ENCODE peak calls at places on chromosome 3, in seven cellular contexts. Y is GM23248, J is Karpas-422, M is astrocyte, R is colonic mucosa, U is endothelial cell of umbilical vein, I is IMR-90. D is an unnamed sample. For H3K36me3, the result is how much of the 10 kb centered on the place peaks cover.

GRCh38 chr3:19531426-19531825 is 383.1 kb downstream of the KCNH8 start:
- DNase-seq in R (no peak), I (no peak), Y (no peak), M (no peak), U (no peak), J (no peak), D (no peak)

GRCh38 chr3:15324335-15324734 is 8.1 kb downstream of the SH3BP5 start:
- DNase-seq in I (no peak), Y (peak), M (peak), U (no peak), R (no peak), J (no peak), D (peak)

GRCh38 chr3:167705840-167706239 is 28.9 kb downstream of the PDCD10 start:
- DNase-seq in I (peak), J (no peak), U (peak), Y (peak), M (peak), R (no peak), D (no peak)

GRCh38 chr3:13133011-13133410 is 59.8 kb upstream of the IQSEC1 start:
- DNase-seq in J (no peak), U (no peak), R (no peak), I (no peak), M (no peak), Y (no peak), D (no peak)

GRCh38 chr3:79032686-79033318 is 735.0 kb downstream of the ROBO1 start:
- DNase-seq in J (peak), M (peak), I (peak), Y (peak), R (no peak), U (peak), D (peak)

GRCh38 chr3:129230311-129231019 is 18.9 kb upstream of the COPG1 start:
- DNase-seq in J (no peak), I (peak), Y (peak), M (peak), R (no peak), U (peak), D (peak)

GRCh38 chr3:172517859-172518466 is 5.3 kb downstream of the TNFSF10 start:
- DNase-seq in R (no peak), I (no peak), U (no peak), M (no peak), Y (peak), J (no peak), D (no peak)

GRCh38 chr3:79019137-79019923 is 748.5 kb downstream of the ROBO1 start:
- DNase-seq in J (no peak), Y (peak), I (peak), M (peak), U (peak), R (peak), D (peak)

GRCh38 chr3:129182390-129183180 is 1.1 kb downstream of the CNBP start:
- DNase-seq in R (no peak), M (peak), Y (peak), I (peak), J (peak), U (peak), D (peak)

GRCh38 chr3:159260049-159260662 is 458.3 kb downstream of the MFSD1 start:
- DNase-seq in Y (peak), M (peak), U (peak), R (peak), I (peak), J (peak), D (peak)

GRCh38 chr3:125008766-125009165 is 47.0 kb downstream of the HEG1 start:
- DNase-seq in Y (no peak), I (no peak), R (no peak), M (no peak), U (no peak), J (no peak), D (no peak)

GRCh38 chr3:193704431-193704830 is 111.4 kb downstream of the OPA1 start:
- DNase-seq in I (no peak), J (no peak), U (no peak), M (no peak), R (no peak), Y (no peak), D (no peak)

GRCh38 chr3:57064615-57065014 is 4.2 kb downstream of the SPATA12 start:
- DNase-seq in I (no peak), Y (no peak), U (no peak), J (no peak), M (no peak), R (no peak), D (no peak)

GRCh38 chr3:34207826-34208225 is 409.4 kb downstream of the PDCD6IP start:
- DNase-seq in M (peak), U (peak), Y (no peak), R (no peak), I (no peak), J (no peak), D (peak)

GRCh38 chr3:25040739-25041138 is 387.3 kb upstream of the RARB start:
- DNase-seq in I (no peak), M (peak), R (no peak), U (no peak), J (no peak), Y (peak), D (peak)

GRCh38 chr3:119295816-119296484 is 1.8 kb downstream of the ARHGAP31 start:
- DNase-seq in M (peak), R (no peak), J (no peak), I (no peak), U (peak), Y (peak), D (peak)

GRCh38 chr3:112958749-112959560 is 15.9 kb downstream of the CD200R1 start:
- DNase-seq in U (no peak), J (no peak), I (no peak), R (no peak), M (no peak), Y (no peak), D (no peak)

GRCh38 chr3:52839268-52839575 is 4.4 kb upstream of the MUSTN1 start:
- DNase-seq in M (no peak), J (no peak), I (no peak), U (no peak), R (no peak), Y (no peak), D (no peak)

GRCh38 chr3:38805765-38806386 is 10.1 kb downstream of the SCN10A start:
- DNase-seq in J (peak), U (peak), I (peak), R (peak), Y (peak), M (peak), D (peak)

GRCh38 chr3:112378989-112379692 is 46.2 kb downstream of the CD200 start:
- DNase-seq in Y (peak), U (no peak), J (no peak), M (peak), I (peak), R (no peak), D (peak)

GRCh38 chr3:150503402-150504099 is 42.7 kb downstream of the SERP1 start:
- DNase-seq in J (peak), I (no peak), R (no peak), Y (no peak), U (no peak), M (no peak), D (no peak)

GRCh38 chr3:175493296-175493695 is 634.2 kb downstream of the NAALADL2 start:
- DNase-seq in U (no peak), J (no peak), Y (no peak), I (peak), M (no peak), R (no peak), D (peak)

GRCh38 chr3:23804441-23805227 is 1.1 kb upstream of the UBE2E1 start:
- DNase-seq in R (peak), M (no peak), J (peak), U (no peak), Y (no peak), I (no peak), D (no peak)

GRCh38 chr3:30458376-30458775 is 148.0 kb upstream of the TGFBR2 start:
- DNase-seq in M (no peak), J (no peak), Y (no peak), R (no peak), U (no peak), I (no peak), D (no peak)

GRCh38 chr3:181712505-181713299 is 977 bp downstream of the SOX2 start:
- DNase-seq in U (peak), J (no peak), R (no peak), I (no peak), Y (peak), M (peak), D (peak)

GRCh38 chr3:148232409-148232808 is 465.3 kb upstream of the AGTR1 start:
- DNase-seq in R (no peak), I (no peak), M (no peak), Y (no peak), J (no peak), U (no peak), D (peak)

GRCh38 chr3:98035208-98035607 is at the start of gene GABRR3:
- DNase-seq in I (no peak), M (no peak), Y (no peak), R (no peak), J (no peak), U (no peak), D (no peak)

GRCh38 chr3:98039322-98040024 is 4.4 kb upstream of the GABRR3 start:
- DNase-seq in Y (peak), R (peak), J (peak), I (peak), M (peak), U (peak), D (peak)

GRCh38 chr3:98041350-98041749 is 6.2 kb upstream of the GABRR3 start:
- DNase-seq in R (no peak), M (no peak), U (no peak), I (no peak), J (peak), Y (no peak), D (no peak)

GRCh38 chr3:98038241-98038640 is 3.1 kb upstream of the GABRR3 start:
- DNase-seq in R (no peak), J (no peak), U (no peak), Y (peak), M (no peak), I (no peak), D (no peak)

DNA sequence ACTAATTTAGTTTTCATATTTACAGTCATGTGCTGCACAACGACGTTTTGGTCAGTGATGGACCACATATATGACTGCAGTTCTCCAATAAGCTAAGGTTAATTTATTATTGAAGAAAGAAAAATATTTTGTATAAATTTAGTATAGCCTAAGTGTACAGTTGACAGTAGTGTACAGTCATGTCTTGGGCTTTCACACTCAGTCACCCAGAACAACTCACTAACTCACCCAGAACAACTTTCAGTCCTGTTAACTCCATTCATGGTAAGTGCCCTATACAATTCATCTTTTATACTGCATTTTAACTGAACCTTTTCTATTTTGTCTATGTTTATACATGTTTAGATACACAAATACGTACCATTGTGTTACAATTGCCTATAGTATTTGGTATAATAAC is 3.8 kb upstream of the GABRR3 start:
- DNase-seq in J (no peak), I (no peak), R (no peak), Y (no peak), M (no peak), U (no peak), D (no peak)
- H3K4me3 ChIP-seq in J (peak), I (no peak), R (no peak), Y (peak), M (no peak), U (no peak), D (peak)

GRCh38 chr3:63980830-63981498 is 42.3 kb downstream of the PSMD6 start:
- DNase-seq in U (no peak), Y (no peak), R (no peak), J (no peak), M (no peak), I (no peak), D (no peak)

GRCh38 chr3:63986147-63986546 is 37.1 kb downstream of the PSMD6 start:
- DNase-seq in U (no peak), M (no peak), Y (no peak), R (no peak), J (no peak), I (no peak), D (peak)

GRCh38 chr3:63980019-63980418 is 43.3 kb downstream of the PSMD6 start:
- DNase-seq in M (no peak), Y (no peak), U (no peak), I (no peak), J (no peak), R (no peak), D (no peak)

GRCh38 chr3:63981980-63982379 is 41.3 kb downstream of the PSMD6 start:
- DNase-seq in Y (no peak), U (no peak), R (no peak), I (no peak), M (no peak), J (no peak), D (no peak)

DNA sequence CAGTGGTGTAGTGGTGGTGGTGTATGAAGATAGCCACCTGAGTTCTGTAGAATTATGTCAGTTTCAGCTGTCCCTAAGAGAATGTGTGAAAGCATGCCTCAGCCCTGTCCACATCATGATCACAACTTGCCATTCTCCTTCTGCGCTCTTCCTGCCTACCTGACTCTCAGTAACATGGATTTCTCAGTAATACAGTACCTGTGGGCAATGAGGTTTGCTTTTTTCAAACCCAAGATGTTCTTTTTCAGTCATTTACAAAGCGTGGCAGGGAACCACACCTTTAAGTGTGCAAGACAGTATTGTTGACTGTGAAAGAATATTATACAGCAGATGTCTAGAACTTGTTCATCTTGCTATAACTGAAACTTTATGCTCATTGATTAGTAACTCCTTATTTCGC is 38.9 kb downstream of the PSMD6 start:
- DNase-seq in M (no peak), U (no peak), Y (no peak), R (no peak), I (no peak), J (no peak), D (no peak)
- H3K36me3 ChIP-seq in M (under half), U (under half), Y (under half), R (under half), I (under half), J (half or more), D (half or more)

GRCh38 chr3:138824114-138824506 is 10.6 kb downstream of the PIK3CB start:
- DNase-seq in R (no peak), Y (no peak), J (no peak), I (no peak), U (no peak), M (no peak), D (no peak)
- H3K9ac ChIP-seq in R (no peak), Y (no peak), J (no peak), I (no peak), U (peak), M (no peak), D (no peak)

DNA sequence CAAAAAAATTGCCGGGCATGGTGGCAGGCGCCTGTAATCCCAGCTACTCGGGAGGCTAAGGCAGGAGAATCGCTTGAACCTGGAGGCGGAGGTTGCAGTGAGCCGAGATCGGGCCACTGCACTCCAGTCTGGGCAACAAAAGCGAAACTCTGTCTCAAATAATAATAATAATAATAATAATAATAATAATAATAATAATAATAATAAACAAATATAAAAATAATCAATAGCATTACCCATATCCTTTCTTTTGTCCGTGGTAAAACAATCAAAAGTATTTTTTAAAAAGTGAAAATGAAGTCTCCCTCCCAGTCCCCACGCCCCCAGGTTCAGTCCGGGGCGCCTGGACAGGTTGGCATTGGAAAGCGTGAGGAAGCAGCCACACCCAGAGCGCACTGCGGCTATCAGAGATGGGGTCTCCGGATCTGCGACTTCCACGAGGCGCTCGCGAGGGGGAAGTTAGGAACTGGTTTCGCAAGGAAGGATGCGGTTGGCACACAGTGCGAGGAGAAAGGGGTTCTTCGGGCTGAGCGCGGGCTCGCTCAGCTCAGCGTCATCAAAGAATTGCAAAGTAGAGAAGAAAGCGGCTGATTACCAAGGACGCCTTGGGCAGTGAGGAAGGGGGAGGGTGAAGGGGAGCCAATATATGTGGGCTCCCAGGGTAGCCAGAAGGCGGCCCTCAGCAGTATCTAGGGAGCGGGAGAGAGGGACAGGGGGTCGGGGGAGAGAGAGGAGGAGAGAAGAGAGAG is 69.5 kb upstream of the EPHB3 start:
- DNase-seq in J (no peak), Y (peak), M (no peak), I (no peak), U (no peak), R (no peak), D (no peak)
- H3K4me3 ChIP-seq in J (no peak), Y (peak), M (no peak), I (no peak), U (no peak), R (no peak), D (no peak)